ENCODE peak calls at places on chromosomes 3 and 15, in nine cellular contexts. One of them, this sample, is unnamed.

GRCh38 chr3:29694783-29695182 is 413.9 kb downstream of the RBMS3 start:
- DNase-seq in AG04450: peak
- DNase-seq in RWPE2: no peak
- DNase-seq in AG04449: peak
- DNase-seq in left lung: no peak
- DNase-seq in foreskin fibroblast: peak
- DNase-seq in endothelial cell of umbilical vein: peak
- DNase-seq in left ventricle myocardium inferior: no peak
- DNase-seq in OCI-LY7: no peak
- DNase-seq in this sample: peak

GRCh38 chr3:149971403-149972075 is 844 bp upstream of the PFN2 start:
- DNase-seq in endothelial cell of umbilical vein: peak
- DNase-seq in AG04450: no peak
- DNase-seq in left lung: peak
- DNase-seq in RWPE2: peak
- DNase-seq in left ventricle myocardium inferior: peak
- DNase-seq in OCI-LY7: peak
- DNase-seq in AG04449: no peak
- DNase-seq in foreskin fibroblast: no peak
- DNase-seq in this sample: peak

GRCh38 chr15:90869140-90869541 is 753 bp downstream of the FURIN start:
- DNase-seq in foreskin fibroblast: no peak
- DNase-seq in AG04449: no peak
- DNase-seq in RWPE2: no peak
- DNase-seq in left ventricle myocardium inferior: no peak
- DNase-seq in endothelial cell of umbilical vein: no peak
- DNase-seq in AG04450: no peak
- DNase-seq in OCI-LY7: no peak
- DNase-seq in left lung: no peak
- DNase-seq in this sample: no peak

GRCh38 chr15:78179286-78179840 is 30.2 kb downstream of the IDH3A start:
- DNase-seq in foreskin fibroblast: no peak
- DNase-seq in left ventricle myocardium inferior: no peak
- DNase-seq in left lung: no peak
- DNase-seq in endothelial cell of umbilical vein: no peak
- DNase-seq in RWPE2: no peak
- DNase-seq in AG04450: no peak
- DNase-seq in AG04449: no peak
- DNase-seq in OCI-LY7: no peak
- DNase-seq in this sample: no peak

GRCh38 chr15:96122077-96123027 is 208.1 kb upstream of the NR2F2 start:
- DNase-seq in left lung: no peak
- DNase-seq in AG04450: no peak
- DNase-seq in OCI-LY7: no peak
- DNase-seq in endothelial cell of umbilical vein: peak
- DNase-seq in left ventricle myocardium inferior: no peak
- DNase-seq in AG04449: no peak
- DNase-seq in RWPE2: no peak
- DNase-seq in foreskin fibroblast: peak
- DNase-seq in this sample: no peak

GRCh38 chr15:66196565-66196964 is 57.0 kb downstream of the MEGF11 start:
- DNase-seq in left lung: no peak
- DNase-seq in left ventricle myocardium inferior: no peak
- DNase-seq in endothelial cell of umbilical vein: no peak
- DNase-seq in AG04450: no peak
- DNase-seq in foreskin fibroblast: no peak
- DNase-seq in AG04449: no peak
- DNase-seq in RWPE2: no peak
- DNase-seq in OCI-LY7: no peak
- DNase-seq in this sample: no peak

GRCh38 chr15:32003558-32003957 is 26.8 kb upstream of the CHRNA7 start:
- DNase-seq in RWPE2: no peak
- DNase-seq in AG04449: no peak
- DNase-seq in endothelial cell of umbilical vein: no peak
- DNase-seq in foreskin fibroblast: no peak
- DNase-seq in OCI-LY7: no peak
- DNase-seq in AG04450: no peak
- DNase-seq in left lung: no peak
- DNase-seq in left ventricle myocardium inferior: no peak
- DNase-seq in this sample: no peak

GRCh38 chr15:40250771-40251454 is 12.1 kb downstream of the PAK6 start:
- DNase-seq in OCI-LY7: no peak
- DNase-seq in AG04450: no peak
- DNase-seq in foreskin fibroblast: no peak
- DNase-seq in left ventricle myocardium inferior: peak
- DNase-seq in AG04449: no peak
- DNase-seq in left lung: peak
- DNase-seq in endothelial cell of umbilical vein: no peak
- DNase-seq in RWPE2: peak
- DNase-seq in this sample: no peak

GRCh38 chr3:193630005-193630404 is 37.0 kb downstream of the OPA1 start:
- DNase-seq in AG04449: no peak
- DNase-seq in left ventricle myocardium inferior: no peak
- DNase-seq in AG04450: no peak
- DNase-seq in endothelial cell of umbilical vein: no peak
- DNase-seq in OCI-LY7: no peak
- DNase-seq in RWPE2: no peak
- DNase-seq in left lung: no peak
- DNase-seq in foreskin fibroblast: no peak
- DNase-seq in this sample: no peak

GRCh38 chr3:39639344-39640236 is 169.8 kb upstream of the MYRIP start:
- DNase-seq in RWPE2: peak
- DNase-seq in OCI-LY7: no peak
- DNase-seq in foreskin fibroblast: peak
- DNase-seq in left lung: peak
- DNase-seq in AG04450: peak
- DNase-seq in left ventricle myocardium inferior: no peak
- DNase-seq in endothelial cell of umbilical vein: peak
- DNase-seq in AG04449: peak
- DNase-seq in this sample: peak

GRCh38 chr3:11739712-11740111 is 96.0 kb upstream of the VGLL4 start:
- DNase-seq in AG04449: no peak
- DNase-seq in AG04450: no peak
- DNase-seq in left lung: no peak
- DNase-seq in left ventricle myocardium inferior: no peak
- DNase-seq in endothelial cell of umbilical vein: no peak
- DNase-seq in RWPE2: no peak
- DNase-seq in OCI-LY7: no peak
- DNase-seq in foreskin fibroblast: peak
- DNase-seq in this sample: no peak

GRCh38 chr15:70376031-70376928 is 278.6 kb upstream of the TLE3 start:
- DNase-seq in endothelial cell of umbilical vein: no peak
- DNase-seq in OCI-LY7: no peak
- DNase-seq in AG04449: no peak
- DNase-seq in AG04450: no peak
- DNase-seq in RWPE2: no peak
- DNase-seq in left ventricle myocardium inferior: no peak
- DNase-seq in foreskin fibroblast: no peak
- DNase-seq in left lung: peak
- DNase-seq in this sample: no peak

GRCh38 chr15:90261811-90262210 is 3.7 kb upstream of the NGRN start:
- DNase-seq in left lung: no peak
- DNase-seq in RWPE2: no peak
- DNase-seq in foreskin fibroblast: peak
- DNase-seq in AG04449: no peak
- DNase-seq in OCI-LY7: no peak
- DNase-seq in endothelial cell of umbilical vein: peak
- DNase-seq in AG04450: no peak
- DNase-seq in left ventricle myocardium inferior: no peak
- DNase-seq in this sample: peak

GRCh38 chr3:188947401-188947982 is 224.3 kb upstream of the TPRG1 start:
- DNase-seq in RWPE2: peak
- DNase-seq in left ventricle myocardium inferior: peak
- DNase-seq in foreskin fibroblast: peak
- DNase-seq in OCI-LY7: no peak
- DNase-seq in AG04449: no peak
- DNase-seq in left lung: peak
- DNase-seq in AG04450: no peak
- DNase-seq in endothelial cell of umbilical vein: peak
- DNase-seq in this sample: peak

GRCh38 chr15:88678755-88679154 is 39.9 kb downstream of the ISG20 start:
- DNase-seq in left lung: no peak
- DNase-seq in RWPE2: no peak
- DNase-seq in endothelial cell of umbilical vein: no peak
- DNase-seq in foreskin fibroblast: no peak
- DNase-seq in OCI-LY7: no peak
- DNase-seq in AG04450: no peak
- DNase-seq in left ventricle myocardium inferior: no peak
- DNase-seq in AG04449: no peak
- DNase-seq in this sample: no peak

GRCh38 chr15:73965094-73965729 is 26.9 kb downstream of the STOML1 start:
- DNase-seq in foreskin fibroblast: no peak
- DNase-seq in left lung: peak
- DNase-seq in OCI-LY7: peak
- DNase-seq in left ventricle myocardium inferior: no peak
- DNase-seq in RWPE2: peak
- DNase-seq in AG04449: no peak
- DNase-seq in AG04450: no peak
- DNase-seq in endothelial cell of umbilical vein: no peak
- DNase-seq in this sample: no peak

GRCh38 chr3:151086484-151087456 is 1.3 kb downstream of the MED12L start:
- DNase-seq in RWPE2: peak
- DNase-seq in AG04449: peak
- DNase-seq in endothelial cell of umbilical vein: peak
- DNase-seq in foreskin fibroblast: peak
- DNase-seq in left lung: peak
- DNase-seq in left ventricle myocardium inferior: peak
- DNase-seq in OCI-LY7: peak
- DNase-seq in AG04450: peak
- DNase-seq in this sample: peak
- TF ChIP-seq CTCF in RWPE2: peak
- TF ChIP-seq CTCF in AG04449: peak
- TF ChIP-seq CTCF in endothelial cell of umbilical vein: peak
- TF ChIP-seq CTCF in foreskin fibroblast: peak
- TF ChIP-seq CTCF in left lung: no peak
- TF ChIP-seq CTCF in left ventricle myocardium inferior: peak
- TF ChIP-seq CTCF in OCI-LY7: peak
- TF ChIP-seq CTCF in AG04450: peak
- TF ChIP-seq CTCF in this sample: peak

DNA sequence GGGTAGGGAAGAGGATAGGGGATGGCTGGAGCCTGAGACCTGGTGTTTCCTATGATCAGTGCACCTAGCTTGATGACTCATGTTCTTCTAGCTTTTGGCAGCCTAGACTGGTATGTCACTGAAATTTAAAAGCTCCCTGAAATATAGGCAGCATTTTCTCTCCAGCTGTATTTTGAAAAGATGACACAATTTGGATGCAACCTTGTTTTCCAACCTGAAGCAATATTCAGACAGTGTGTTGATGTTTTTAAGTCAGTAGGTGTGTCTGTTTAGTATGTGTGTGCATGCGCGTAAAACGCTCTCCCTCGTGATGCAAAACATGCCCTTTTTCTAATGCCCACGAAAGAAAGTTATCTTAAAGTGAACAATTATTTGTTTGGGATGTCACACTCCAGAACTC is 58.5 kb downstream of the RPL22L1 start:
- DNase-seq in AG04449: no peak
- DNase-seq in OCI-LY7: no peak
- DNase-seq in RWPE2: no peak
- DNase-seq in AG04450: no peak
- DNase-seq in left ventricle myocardium inferior: no peak
- DNase-seq in endothelial cell of umbilical vein: peak
- DNase-seq in foreskin fibroblast: peak
- DNase-seq in left lung: no peak
- DNase-seq in this sample: peak
- H3K4me3 ChIP-seq in AG04449: no peak
- H3K4me3 ChIP-seq in OCI-LY7: no peak
- H3K4me3 ChIP-seq in RWPE2: no peak
- H3K4me3 ChIP-seq in AG04450: no peak
- H3K4me3 ChIP-seq in left ventricle myocardium inferior: no peak
- H3K4me3 ChIP-seq in endothelial cell of umbilical vein: no peak
- H3K4me3 ChIP-seq in foreskin fibroblast: no peak
- H3K4me3 ChIP-seq in left lung: no peak
- H3K4me3 ChIP-seq in this sample: no peak

DNA sequence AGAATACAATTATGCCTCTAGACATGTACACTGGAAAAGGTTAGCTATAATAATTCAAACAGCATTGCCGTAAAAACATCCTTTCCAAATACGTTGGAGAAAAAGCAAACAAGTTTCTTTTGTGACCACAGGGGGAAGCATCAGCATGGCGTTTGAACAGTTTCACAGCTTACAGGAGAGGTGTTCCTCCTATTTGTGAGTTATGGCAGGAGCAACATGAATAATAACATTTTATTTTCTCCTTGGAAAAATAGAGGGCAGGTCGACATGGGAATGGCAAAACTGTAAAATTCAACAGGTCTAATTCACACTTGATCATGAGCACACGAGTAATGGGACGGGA is 39.7 kb upstream of the GADL1 start:
- DNase-seq in AG04450: peak
- DNase-seq in endothelial cell of umbilical vein: peak
- DNase-seq in left ventricle myocardium inferior: no peak
- DNase-seq in OCI-LY7: peak
- DNase-seq in left lung: no peak
- DNase-seq in RWPE2: no peak
- DNase-seq in foreskin fibroblast: peak
- DNase-seq in AG04449: no peak
- DNase-seq in this sample: peak
- TF ChIP-seq CTCF in AG04450: peak
- TF ChIP-seq CTCF in endothelial cell of umbilical vein: no peak
- TF ChIP-seq CTCF in left ventricle myocardium inferior: peak
- TF ChIP-seq CTCF in OCI-LY7: peak
- TF ChIP-seq CTCF in left lung: peak
- TF ChIP-seq CTCF in RWPE2: peak
- TF ChIP-seq CTCF in foreskin fibroblast: peak
- TF ChIP-seq CTCF in AG04449: peak
- TF ChIP-seq CTCF in this sample: peak

DNA sequence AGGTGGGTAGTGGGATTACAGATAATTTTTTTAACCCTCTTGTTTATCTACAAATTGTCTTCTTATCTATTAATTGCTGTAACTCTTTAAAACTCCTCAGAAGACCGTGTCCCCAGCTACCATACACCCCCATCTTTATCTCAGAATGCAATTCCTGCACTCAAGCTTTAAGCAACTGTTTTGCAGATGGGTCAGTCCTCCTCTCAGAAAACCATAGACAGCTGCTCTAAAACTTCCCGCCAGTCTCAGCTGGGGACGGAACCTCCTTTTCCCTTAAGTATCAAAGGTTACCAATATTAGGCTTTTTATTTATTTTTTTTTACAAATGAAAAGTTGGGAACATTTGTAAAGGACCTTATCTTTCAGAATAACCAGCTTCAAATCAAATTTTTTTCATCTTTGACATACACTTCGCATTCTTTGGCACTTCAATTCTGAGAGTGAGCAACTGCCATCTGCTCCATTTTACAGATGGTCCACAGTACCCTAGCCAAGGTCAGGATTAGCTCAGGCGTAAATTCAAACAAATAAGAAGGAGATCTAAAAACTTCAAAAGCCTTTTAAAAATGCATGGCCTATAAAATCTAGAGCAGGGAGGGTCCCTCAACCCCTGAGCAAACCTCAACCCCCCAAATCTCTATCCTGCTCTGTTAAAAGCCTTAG is 1.2 kb downstream of the GATM start:
- DNase-seq in foreskin fibroblast: no peak
- DNase-seq in OCI-LY7: no peak
- DNase-seq in AG04449: no peak
- DNase-seq in left ventricle myocardium inferior: no peak
- DNase-seq in endothelial cell of umbilical vein: no peak
- DNase-seq in left lung: no peak
- DNase-seq in RWPE2: no peak
- DNase-seq in AG04450: no peak
- DNase-seq in this sample: no peak
- H3K4me3 ChIP-seq in foreskin fibroblast: no peak
- H3K4me3 ChIP-seq in OCI-LY7: no peak
- H3K4me3 ChIP-seq in AG04449: no peak
- H3K4me3 ChIP-seq in left ventricle myocardium inferior: peak
- H3K4me3 ChIP-seq in endothelial cell of umbilical vein: no peak
- H3K4me3 ChIP-seq in left lung: no peak
- H3K4me3 ChIP-seq in RWPE2: peak
- H3K4me3 ChIP-seq in AG04450: no peak
- H3K4me3 ChIP-seq in this sample: no peak

This sample was measured in fibroblast of pulmonary artery.